ENCODE peak calls at places on chromosomes 13 and 19, in six cellular contexts. L, K, S, X, Z and O are unnamed samples.

GRCh38 chr13:32141462-32141861 is 109.9 kb downstream of the FRY start:
- DNase-seq in X (peak), Z (no peak), K (no peak), S (no peak), L (no peak), O (no peak)

GRCh38 chr13:111183959-111184684 is 69.0 kb downstream of the ARHGEF7 start:
- DNase-seq in K (no peak), Z (no peak), L (no peak), X (no peak), S (no peak), O (no peak)

GRCh38 chr19:46068345-46069258 is 27.8 kb upstream of the IGFL4 start:
- DNase-seq in L (no peak), Z (peak), X (peak), S (peak), K (no peak), O (peak)

GRCh38 chr13:113367771-113368170 is 3.8 kb upstream of the GRTP1 start:
- DNase-seq in X (no peak), K (no peak), S (peak), L (no peak), Z (no peak), O (no peak)

GRCh38 chr19:29771708-29772415 is 39.9 kb upstream of the CCNE1 start:
- DNase-seq in X (peak), S (peak), K (peak), Z (peak), L (no peak), O (no peak)

GRCh38 chr13:106114981-106115554 is 420.4 kb downstream of the EFNB2 start:
- DNase-seq in X (no peak), K (no peak), L (no peak), Z (peak), S (no peak), O (no peak)

GRCh38 chr13:113907637-113908617 is 44.1 kb upstream of the GAS6 start:
- DNase-seq in K (no peak), S (no peak), L (no peak), Z (peak), X (no peak), O (no peak)

GRCh38 chr13:76684336-76684735 is 201.9 kb downstream of the KCTD12 start:
- DNase-seq in S (no peak), L (no peak), X (no peak), Z (no peak), K (no peak), O (no peak)

GRCh38 chr13:78758549-78758948 is 99.6 kb upstream of the OBI1 start:
- DNase-seq in Z (no peak), S (no peak), K (no peak), X (no peak), L (no peak), O (no peak)

GRCh38 chr13:39144941-39145533 is 106.8 kb downstream of the NHLRC3 start:
- DNase-seq in S (peak), Z (peak), K (peak), L (no peak), X (peak), O (no peak)

GRCh38 chr19:29537601-29538000 is 11.8 kb downstream of the VSTM2B start:
- DNase-seq in S (no peak), X (no peak), K (no peak), Z (no peak), L (no peak), O (no peak)

GRCh38 chr19:49497047-49497789 is 984 bp downstream of the RPS11 start:
- DNase-seq in K (peak), S (peak), L (no peak), Z (no peak), X (peak), O (no peak)

GRCh38 chr13:75929074-75929473 is 292.9 kb downstream of the LMO7 start:
- DNase-seq in K (no peak), L (no peak), X (no peak), Z (no peak), S (no peak), O (no peak)

GRCh38 chr19:5925830-5926459 is 11.9 kb downstream of the CAPS start:
- DNase-seq in K (no peak), S (peak), L (no peak), X (no peak), Z (no peak), O (no peak)